ENCODE peak calls at places on chromosome 16, in seven cellular contexts. C, X, V, P, N, T and G are unnamed samples.

GRCh38 chr16:12546918-12547607 is 256.6 kb downstream of the CPPED1 start:
- DNase-seq in V (no peak), P (no peak), N (no peak), T (no peak), X (no peak), C (no peak), G (peak; percentile 57)

GRCh38 chr16:27127293-27127692 is 60.6 kb downstream of the C16orf82 start:
- DNase-seq in X (no peak), N (peak; percentile 12), P (no peak), T (no peak), V (peak; percentile 78), C (no peak), G (no peak)

GRCh38 chr16:27795992-27796614 is 246.2 kb downstream of the KATNIP start:
- DNase-seq in P (no peak), T (peak; percentile 85), V (peak; percentile 50), C (no peak), X (no peak), N (no peak), G (no peak)

GRCh38 chr16:67593288-67593687 is 31.0 kb downstream of the CTCF start:
- DNase-seq in P (no peak), X (no peak), T (peak; percentile 11), V (no peak), C (no peak), N (no peak), G (no peak)

GRCh38 chr16:14148569-14148968 is 77.5 kb downstream of the MRTFB start:
- DNase-seq in C (no peak), N (no peak), V (no peak), P (no peak), T (no peak), X (no peak), G (no peak)

GRCh38 chr16:57697896-57698537 is 3.4 kb downstream of the DRC7 start:
- DNase-seq in X (no peak), T (no peak), P (no peak), N (no peak), V (no peak), C (no peak), G (no peak)

GRCh38 chr16:9128346-9129342 is 37.2 kb downstream of the HAPSTR1 start:
- DNase-seq in V (no peak), P (no peak), C (no peak), N (no peak), T (no peak), X (no peak), G (no peak)

GRCh38 chr16:22693670-22694340 is 120.2 kb upstream of the HS3ST2 start:
- DNase-seq in X (no peak), N (no peak), V (no peak), C (no peak), T (no peak), P (no peak), G (no peak)

GRCh38 chr16:82955836-82956348 is 329.1 kb downstream of the CDH13 start:
- DNase-seq in X (no peak), T (no peak), V (no peak), P (no peak), N (no peak), C (no peak), G (no peak)

GRCh38 chr16:51404386-51404785 is 253.3 kb upstream of the SALL1 start:
- DNase-seq in T (no peak), X (no peak), V (no peak), N (no peak), C (no peak), P (no peak), G (no peak)

GRCh38 chr16:6018848-6019489 is 921.4 kb upstream of the EEF2KMT start:
- DNase-seq in P (no peak), T (peak; percentile 68), V (no peak), N (no peak), C (no peak), X (no peak), G (no peak)

GRCh38 chr16:48829361-48829760 is 219.4 kb upstream of the N4BP1 start:
- DNase-seq in X (no peak), T (no peak), P (no peak), V (no peak), N (no peak), C (no peak), G (no peak)

GRCh38 chr16:68951991-68952877 is 108.9 kb downstream of the TANGO6 start:
- DNase-seq in X (no peak), C (no peak), P (no peak), V (peak; percentile 53), T (no peak), N (no peak), G (no peak)

GRCh38 chr16:50025544-50025931 is 513 bp downstream of the CNEP1R1 start:
- DNase-seq in C (no peak), P (no peak), X (no peak), V (peak; percentile 36), N (no peak), T (no peak), G (no peak)

GRCh38 chr16:22318690-22319358 is 21.6 kb downstream of the POLR3E start:
- DNase-seq in C (peak; percentile 3), X (no peak), P (no peak), N (no peak), T (peak; percentile 39), V (peak; percentile 62), G (peak; percentile 59)

GRCh38 chr16:85205747-85206471 is 93.6 kb upstream of the CIBAR2 start:
- DNase-seq in P (no peak), X (no peak), V (no peak), T (no peak), C (no peak), N (no peak), G (no peak)

GRCh38 chr16:12065866-12066545 is 89.5 kb downstream of the SNX29 start:
- DNase-seq in N (no peak), C (no peak), X (no peak), P (no peak), T (no peak), V (no peak), G (no peak)

GRCh38 chr16:87278191-87279093 is 38.8 kb downstream of the C16orf95 start:
- DNase-seq in T (peak; percentile 89), X (peak; percentile 5), C (no peak), P (peak; percentile 35), N (peak; percentile 62), V (peak; percentile 95), G (peak; percentile 71)

GRCh38 chr16:25014500-25015147 is 545 bp downstream of the ARHGAP17 start:
- DNase-seq in T (peak; percentile 77), C (peak; percentile 29), V (peak; percentile 44), X (no peak), N (no peak), P (peak; percentile 44), G (no peak)

GRCh38 chr16:67967956-67968439 is 439 bp downstream of the SLC12A4 start:
- DNase-seq in V (peak; percentile 83), N (no peak), C (no peak), X (no peak), T (peak; percentile 65), P (no peak), G (peak; percentile 50)

GRCh38 chr16:24748242-24748641 is 18.8 kb downstream of the TNRC6A start:
- DNase-seq in P (no peak), X (no peak), V (peak; percentile 88), C (no peak), N (no peak), T (no peak), G (no peak)

GRCh38 chr16:24645739-24646645 is 83.5 kb upstream of the TNRC6A start:
- DNase-seq in V (peak; percentile 87), P (no peak), X (no peak), T (no peak), C (no peak), N (peak; percentile 99), G (no peak)

GRCh38 chr16:73143681-73144370 is 95.9 kb upstream of the ZFHX3 start:
- DNase-seq in C (no peak), X (no peak), P (no peak), V (peak; percentile 40), N (peak; percentile 10), T (no peak), G (no peak)